ENCODE peak calls at places on chromosomes 7 and 10, in five cellular contexts. Y, X, E, J and N are unnamed samples.

GRCh38 chr7:73685311-73685710 is 1.9 kb downstream of the BUD23 start:
- DNase-seq in E (no peak), X (no peak), Y (no peak), J (no peak), N (no peak)

GRCh38 chr7:158812684-158813083 is 16.6 kb downstream of the ESYT2 start:
- DNase-seq in Y (no peak), J (no peak), E (no peak), X (no peak), N (no peak)

GRCh38 chr7:17640730-17641377 is 299.4 kb downstream of the SNX13 start:
- DNase-seq in X (peak), Y (peak), E (peak), J (peak), N (peak)

GRCh38 chr7:32588657-32589056 is 93.4 kb downstream of the AVL9 start:
- DNase-seq in Y (peak), E (peak), X (peak), J (no peak), N (peak)

GRCh38 chr10:60426425-60426824 is 36.8 kb upstream of the ANK3 start:
- DNase-seq in J (no peak), Y (peak), X (peak), E (peak), N (no peak)

GRCh38 chr10:112663181-112663879 is 216.3 kb downstream of the VTI1A start:
- DNase-seq in Y (no peak), E (peak), J (peak), X (peak), N (no peak)

GRCh38 chr10:80460399-80461207 is 6.5 kb downstream of the TSPAN14 start:
- DNase-seq in E (peak), J (peak), X (no peak), Y (peak), N (peak)

GRCh38 chr7:36916619-36917018 is 192.3 kb upstream of the AOAH start:
- DNase-seq in E (no peak), Y (no peak), X (no peak), J (no peak), N (no peak)

GRCh38 chr7:107145072-107145838 is 23.5 kb upstream of the HBP1 start:
- DNase-seq in E (no peak), J (no peak), Y (no peak), X (no peak), N (no peak)

GRCh38 chr10:4074559-4075407 is 289.8 kb upstream of the KLF6 start:
- DNase-seq in Y (no peak), J (no peak), E (no peak), X (no peak), N (no peak)

GRCh38 chr7:84548366-84549085 is 353.9 kb upstream of the SEMA3A start:
- DNase-seq in J (no peak), E (no peak), Y (no peak), X (no peak), N (no peak)

DNA sequence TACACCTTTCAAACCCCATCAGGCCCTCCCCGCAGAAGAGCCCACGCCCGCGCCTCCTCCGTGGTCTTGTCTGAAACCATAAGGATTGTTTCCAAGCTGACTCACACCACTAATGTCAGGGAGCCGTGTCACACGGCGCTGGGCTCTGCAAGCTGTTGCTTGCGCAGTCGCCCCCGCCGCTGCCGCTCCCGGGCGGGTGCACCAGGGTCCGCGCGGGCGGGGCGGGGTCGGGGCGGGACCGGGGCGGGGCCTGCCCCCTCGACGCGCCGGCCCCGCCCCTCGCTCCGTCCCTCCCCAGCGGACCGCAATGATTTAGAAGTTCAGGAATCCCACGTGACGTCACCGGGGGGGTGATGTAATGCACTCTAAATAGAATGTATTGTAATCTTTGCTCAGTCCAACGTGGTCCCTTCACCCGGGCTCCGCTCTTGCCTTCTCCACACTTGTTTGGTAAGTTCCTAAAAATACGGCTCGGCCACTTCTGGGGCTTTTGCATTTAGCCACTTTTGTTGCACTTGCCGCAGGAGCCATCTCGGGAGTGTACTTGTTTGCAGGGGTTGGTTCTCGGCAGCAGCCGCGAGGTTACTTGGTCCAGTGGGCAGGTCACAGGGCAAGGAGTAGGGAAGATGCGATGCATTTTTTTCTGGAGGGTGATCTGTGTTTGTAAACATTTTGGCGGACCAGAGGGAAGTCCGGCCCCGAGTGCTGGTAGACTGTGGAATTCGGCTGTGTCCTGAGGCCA is 3.2 kb upstream of the CREB5 start:
- DNase-seq in J (peak), E (peak), X (peak), Y (peak), N (peak)
- TF ChIP-seq POLR2A in J (no peak), E (no peak), X (no peak), Y (no peak), N (no peak)

GRCh38 chr10:34959786-34960185 is 130.4 kb downstream of the CUL2 start:
- DNase-seq in Y (no peak), X (no peak), E (no peak), J (no peak), N (peak)

GRCh38 chr10:34964166-34964800 is 125.9 kb downstream of the CUL2 start:
- DNase-seq in Y (no peak), E (no peak), J (no peak), X (no peak), N (no peak)

GRCh38 chr10:34959321-34959720 is 130.8 kb downstream of the CUL2 start:
- DNase-seq in E (peak), X (no peak), J (no peak), Y (no peak), N (peak)

GRCh38 chr10:34962866-34963265 is 127.3 kb downstream of the CUL2 start:
- DNase-seq in E (no peak), J (no peak), Y (no peak), X (no peak), N (no peak)

DNA sequence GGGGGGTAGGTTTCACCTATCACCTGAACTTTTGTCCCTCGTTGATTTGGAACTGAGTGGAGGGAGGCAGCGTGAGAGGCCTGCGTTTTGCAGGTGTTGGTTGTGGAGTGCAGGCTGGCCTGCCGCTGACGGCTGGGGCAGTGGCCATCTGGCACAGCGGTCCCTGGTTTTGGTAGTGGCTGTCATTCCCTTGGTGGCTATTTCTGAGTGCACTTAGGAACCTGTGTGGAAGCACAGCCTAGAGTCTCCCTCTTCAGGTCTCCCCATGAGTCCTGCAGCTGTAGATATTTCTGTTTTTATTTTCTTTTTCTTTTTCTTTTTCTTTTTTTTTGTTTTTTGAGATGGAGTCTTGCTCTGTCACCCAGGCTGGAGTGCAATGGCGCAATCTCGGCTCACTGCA is 129.2 kb downstream of the CUL2 start:
- DNase-seq in Y (no peak), J (no peak), X (peak), E (no peak), N (no peak)
- TF ChIP-seq MAX in Y (no peak), J (no peak), X (no peak), E (no peak), N (no peak)

GRCh38 chr7:138665249-138665648 is 35.9 kb downstream of the SVOPL start:
- DNase-seq in J (no peak), Y (no peak), E (no peak), X (no peak), N (no peak)
- TF ChIP-seq POLR2A in J (no peak), Y (no peak), E (no peak), X (no peak), N (no peak)

GRCh38 chr7:47103498-47104205 is 478.3 kb downstream of the TNS3 start:
- DNase-seq in E (no peak), J (no peak), Y (no peak), X (no peak), N (peak)
- TF ChIP-seq MAX in E (no peak), J (no peak), Y (no peak), X (no peak), N (no peak)